ENCODE peak calls at places on chromosomes 2 and 18, in seven cellular contexts. D is putamen, J is HTR-8/SVneo, Y is IMR-90, S is amniotic epithelial cell, T is HS-27A, O is A549. L is an unnamed sample.

GRCh38 chr2:74501335-74502071 is 2.1 kb upstream of the LBX2 start:
- DNase-seq in Y (no peak), O (no peak), J (no peak), D (no peak), T (no peak), S (no peak), L (no peak)

GRCh38 chr2:949894-950626 is 589 bp upstream of the SNTG2 start:
- DNase-seq in O (no peak), D (no peak), J (no peak), Y (no peak), T (no peak), S (no peak), L (no peak)

GRCh38 chr2:229492034-229492433 is 220.9 kb upstream of the PID1 start:
- DNase-seq in Y (no peak), S (peak), T (peak), J (no peak), O (no peak), D (no peak), L (no peak)

GRCh38 chr2:238140721-238141540 is 2.5 kb downstream of the KLHL30 start:
- DNase-seq in Y (no peak), D (no peak), O (no peak), J (no peak), S (no peak), T (no peak), L (no peak)

GRCh38 chr2:112888350-112888749 is 22.6 kb upstream of the IL37 start:
- DNase-seq in D (no peak), O (no peak), Y (no peak), T (no peak), J (no peak), S (no peak), L (no peak)

GRCh38 chr2:217338306-217338916 is 478.5 kb upstream of the TNP1 start:
- DNase-seq in S (peak), Y (peak), O (peak), T (no peak), J (no peak), D (no peak), L (no peak)

GRCh38 chr2:225065882-225066281 is 23.6 kb upstream of the DOCK10 start:
- DNase-seq in J (no peak), D (no peak), S (no peak), T (no peak), O (no peak), Y (no peak), L (no peak)

GRCh38 chr2:110114007-110114591 is 1.5 kb downstream of the MALL start:
- DNase-seq in J (no peak), D (no peak), S (no peak), T (no peak), Y (no peak), O (peak), L (no peak)

GRCh38 chr18:53991805-53992204 is 232.7 kb downstream of the MBD2 start:
- DNase-seq in O (no peak), T (no peak), J (no peak), D (no peak), S (peak), Y (no peak), L (no peak)

GRCh38 chr18:54647176-54647575 is 56.1 kb downstream of the DYNAP start:
- DNase-seq in O (peak), Y (peak), J (peak), D (no peak), T (no peak), S (peak), L (no peak)

GRCh38 chr2:9830685-9831410 is 12.4 kb upstream of the TAF1B start:
- DNase-seq in Y (no peak), D (no peak), J (no peak), T (no peak), S (no peak), O (no peak), L (no peak)

GRCh38 chr2:79085382-79085781 is 2.4 kb downstream of the REG1B start:
- DNase-seq in D (no peak), J (no peak), T (no peak), O (no peak), S (no peak), Y (no peak), L (no peak)

GRCh38 chr18:45590546-45590945 is 24.7 kb upstream of the SLC14A2 start:
- DNase-seq in S (no peak), J (no peak), T (no peak), D (no peak), O (no peak), Y (no peak), L (no peak)

GRCh38 chr2:203688798-203689197 is 17.6 kb upstream of the CD28 start:
- DNase-seq in O (no peak), T (no peak), J (no peak), D (peak), Y (peak), S (peak), L (peak)

GRCh38 chr2:46034535-46034934 is 262.7 kb upstream of the EPAS1 start:
- DNase-seq in D (no peak), Y (no peak), O (no peak), T (no peak), J (no peak), S (peak), L (no peak)

GRCh38 chr2:35391736-35392442 is 963.7 kb upstream of the CRIM1 start:
- DNase-seq in O (no peak), T (no peak), Y (no peak), J (no peak), D (no peak), S (no peak), L (no peak)

GRCh38 chr2:3146772-3147640 is 230.6 kb downstream of the EIPR1 start:
- DNase-seq in O (no peak), J (no peak), T (no peak), Y (no peak), S (no peak), D (no peak), L (no peak)

GRCh38 chr2:198756166-198756565 is 701.6 kb downstream of the SATB2 start:
- DNase-seq in O (no peak), Y (peak), T (no peak), S (no peak), J (no peak), D (no peak), L (no peak)

GRCh38 chr2:20356042-20356441 is 5.4 kb upstream of the PUM2 start:
- DNase-seq in T (no peak), Y (peak), S (peak), D (no peak), J (peak), O (no peak), L (no peak)

GRCh38 chr2:241858206-241859016 is at the start of gene PDCD1:
- DNase-seq in J (no peak), Y (no peak), S (no peak), T (no peak), D (no peak), O (no peak), L (no peak)

GRCh38 chr18:12087483-12087960 is 6.1 kb upstream of the ANKRD62 start:
- DNase-seq in T (no peak), Y (no peak), O (no peak), J (no peak), S (no peak), D (no peak), L (no peak)

GRCh38 chr2:25237764-25238163 is 69.4 kb upstream of the POMC start:
- DNase-seq in S (no peak), J (no peak), T (no peak), D (no peak), O (no peak), Y (no peak), L (no peak)

GRCh38 chr2:220670461-220670979 is 901.6 kb downstream of the EPHA4 start:
- DNase-seq in Y (no peak), O (no peak), J (no peak), S (no peak), D (no peak), T (no peak), L (no peak)

GRCh38 chr2:191218292-191218898 is 26.8 kb upstream of the MYO1B start:
- DNase-seq in S (peak), T (no peak), Y (peak), J (peak), O (peak), D (no peak), L (peak)

GRCh38 chr2:74507926-74508520 is 528 bp upstream of the PCGF1 start:
- DNase-seq in T (no peak), O (no peak), Y (peak), S (no peak), J (no peak), D (peak), L (peak)

GRCh38 chr18:67068608-67069007 is 447.9 kb downstream of the DSEL start:
- DNase-seq in J (no peak), T (no peak), O (no peak), S (no peak), Y (no peak), D (no peak), L (no peak)

GRCh38 chr2:68238955-68239822 is 13.1 kb downstream of the PPP3R1 start:
- DNase-seq in D (no peak), O (no peak), S (peak), J (no peak), T (no peak), Y (peak), L (no peak)

GRCh38 chr2:158539176-158539895 is 82.6 kb downstream of the PKP4 start:
- DNase-seq in S (peak), J (peak), D (no peak), T (peak), O (peak), Y (peak), L (no peak)

GRCh38 chr2:158391876-158392275 is 64.7 kb downstream of the CCDC148 start:
- DNase-seq in Y (peak), D (no peak), S (peak), O (peak), T (no peak), J (no peak), L (no peak)

GRCh38 chr2:238106698-238107524 is 6.8 kb downstream of the ESPNL start:
- DNase-seq in O (no peak), T (no peak), S (peak), Y (no peak), J (no peak), D (no peak), L (no peak)